ENCODE peak calls at places on chromosome 2, in nine cellular contexts. A is Panc1; N is stomach; T is AG09319; B is ovary; K is lower lobe of right lung; W is natural killer cell; L is IMR-90; M is CD4-positive, alpha-beta T cell. I is an unnamed sample.

GRCh38 chr2:98049991-98050519 is 36.9 kb upstream of the VWA3B start:
- DNase-seq in W (no peak), A (no peak), K (no peak), M (no peak), L (no peak), B (no peak), T (no peak), N (no peak), I (no peak)

GRCh38 chr2:129892360-129892759 is 87.1 kb upstream of the RAB6C start:
- DNase-seq in M (no peak), L (no peak), A (no peak), N (peak), T (no peak), W (no peak), B (no peak), K (no peak), I (no peak)

GRCh38 chr2:224882291-224883171 is 159.7 kb downstream of the DOCK10 start:
- DNase-seq in L (peak), B (no peak), A (no peak), N (no peak), K (no peak), M (no peak), W (no peak), T (peak), I (no peak)

GRCh38 chr2:75153221-75153620 is 46.1 kb downstream of the TACR1 start:
- DNase-seq in B (no peak), A (no peak), W (no peak), T (no peak), K (no peak), L (no peak), M (no peak), N (no peak), I (no peak)

GRCh38 chr2:47249427-47249826 is 94.3 kb upstream of the STPG4 start:
- DNase-seq in M (no peak), W (no peak), K (no peak), B (no peak), L (no peak), N (no peak), T (no peak), A (no peak), I (no peak)

GRCh38 chr2:240742602-240743095 is 51.0 kb downstream of the AQP12A start:
- DNase-seq in N (no peak), B (no peak), A (no peak), W (no peak), L (no peak), T (no peak), M (no peak), K (no peak), I (no peak)

GRCh38 chr2:229300814-229301213 is 29.7 kb upstream of the PID1 start:
- DNase-seq in M (no peak), K (no peak), B (no peak), A (no peak), N (no peak), W (no peak), T (no peak), L (no peak), I (peak)

GRCh38 chr2:16080071-16080470 is 139.7 kb downstream of the MYCN start:
- DNase-seq in K (no peak), N (no peak), T (no peak), W (no peak), L (no peak), B (no peak), M (no peak), A (no peak), I (no peak)

GRCh38 chr2:191927991-191928390 is 81.1 kb upstream of the CAVIN2 start:
- DNase-seq in T (peak), A (no peak), L (peak), B (no peak), M (no peak), K (no peak), W (no peak), N (no peak), I (no peak)

GRCh38 chr2:47653909-47654789 is 128.8 kb upstream of the MSH6 start:
- DNase-seq in M (no peak), T (no peak), N (no peak), W (no peak), A (no peak), K (no peak), L (peak), B (peak), I (no peak)

GRCh38 chr2:59974051-59974766 is 579.2 kb downstream of the BCL11A start:
- DNase-seq in M (no peak), N (no peak), T (no peak), A (no peak), B (no peak), L (no peak), W (no peak), K (no peak), I (no peak)

GRCh38 chr2:149329068-149329467 is 1.3 kb upstream of the LYPD6 start:
- DNase-seq in W (no peak), A (no peak), M (no peak), L (no peak), N (no peak), B (no peak), T (no peak), K (no peak), I (no peak)

GRCh38 chr2:15984367-15985255 is 44.3 kb downstream of the MYCN start:
- DNase-seq in A (no peak), L (no peak), W (no peak), T (no peak), K (no peak), N (no peak), M (no peak), B (no peak), I (no peak)

GRCh38 chr2:109470121-109470921 is 143.4 kb downstream of the SEPTIN10 start:
- DNase-seq in T (no peak), L (peak), N (no peak), K (peak), M (no peak), W (no peak), A (no peak), B (no peak), I (no peak)

GRCh38 chr2:128354731-128355470 is 36.2 kb upstream of the HS6ST1 start:
- DNase-seq in M (no peak), L (peak), B (no peak), A (no peak), N (no peak), W (no peak), T (no peak), K (no peak), I (no peak)
- TF ChIP-seq CTCF in M (no peak), L (peak), B (no peak), A (no peak), N (no peak), W (no peak), T (peak), K (no peak), I (no peak)

DNA sequence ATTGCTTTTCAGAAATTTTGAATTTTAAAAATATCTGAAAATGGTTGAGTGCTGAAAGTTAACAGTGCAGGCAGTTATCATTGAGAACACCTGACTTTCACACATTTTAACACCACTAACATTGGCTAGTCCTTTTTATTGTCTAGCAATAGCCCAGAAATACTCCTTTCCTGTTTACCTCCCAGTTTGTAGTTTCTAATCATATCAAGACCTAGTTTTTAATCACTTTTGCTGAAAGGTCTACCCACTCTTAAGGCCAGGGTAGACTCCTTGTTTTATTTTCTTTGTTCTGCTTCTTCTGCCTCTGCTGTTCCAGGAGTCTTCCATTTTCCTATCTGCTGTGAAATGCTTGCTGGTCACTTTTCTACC is 72.1 kb downstream of the UBE2E3 start:
- DNase-seq in T (no peak), B (no peak), W (no peak), K (no peak), L (no peak), N (no peak), M (no peak), A (no peak), I (no peak)
- TF ChIP-seq CTCF in T (no peak), B (no peak), W (no peak), K (no peak), L (no peak), N (no peak), M (no peak), A (no peak), I (no peak)

GRCh38 chr2:201158111-201158929 is 24.6 kb upstream of the CASP10 start:
- DNase-seq in L (peak), K (peak), W (no peak), A (peak), N (peak), M (peak), T (peak), B (peak), I (peak)
- TF ChIP-seq CTCF in L (peak), K (peak), W (peak), A (peak), N (peak), M (peak), T (peak), B (peak), I (peak)

GRCh38 chr2:118320640-118321039 is 232.4 kb downstream of the INSIG2 start:
- DNase-seq in K (no peak), B (no peak), M (no peak), W (no peak), L (no peak), A (no peak), T (no peak), N (no peak), I (no peak)

GRCh38 chr2:118325556-118325955 is 237.3 kb downstream of the INSIG2 start:
- DNase-seq in A (no peak), L (no peak), K (no peak), B (no peak), N (no peak), W (no peak), M (no peak), T (no peak), I (no peak)

GRCh38 chr2:118322381-118322780 is 234.1 kb downstream of the INSIG2 start:
- DNase-seq in L (no peak), W (no peak), N (no peak), B (no peak), A (no peak), T (no peak), K (no peak), M (no peak), I (no peak)

GRCh38 chr2:118319271-118319684 is 231.0 kb downstream of the INSIG2 start:
- DNase-seq in W (no peak), B (no peak), L (no peak), N (no peak), T (no peak), M (no peak), K (no peak), A (no peak), I (no peak)

DNA sequence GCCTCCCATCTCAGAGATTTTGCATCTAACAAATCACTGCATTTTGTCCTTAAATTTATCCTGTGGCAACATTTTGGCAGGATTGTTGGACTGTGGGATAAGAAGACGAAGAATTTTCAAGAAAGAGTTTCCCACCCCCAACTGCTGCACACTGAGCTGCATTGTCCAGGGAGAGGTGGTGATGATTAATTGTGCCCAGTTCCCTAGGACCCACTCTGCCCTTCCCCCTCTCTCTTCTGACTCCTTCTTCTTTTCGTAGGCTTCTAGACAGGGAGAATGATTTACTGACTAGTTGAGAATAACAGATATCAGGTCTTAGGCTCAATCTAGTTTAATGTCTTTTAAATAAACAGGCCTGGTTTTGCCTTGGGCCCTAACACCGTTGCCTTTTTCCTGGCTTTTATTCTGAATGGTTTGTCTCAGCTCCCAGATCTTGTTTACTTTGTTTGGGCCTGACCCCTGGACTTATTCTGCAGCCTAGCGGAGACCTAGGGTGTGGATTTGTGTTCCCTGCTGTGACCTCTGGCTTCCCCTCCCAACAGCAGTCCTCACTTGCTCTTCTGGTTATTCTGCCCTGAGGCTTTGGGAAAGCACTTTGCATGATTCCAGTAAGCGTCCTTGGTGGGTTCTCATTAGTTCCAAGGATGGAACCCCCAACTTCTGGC is 233.3 kb downstream of the INSIG2 start:
- DNase-seq in L (no peak), T (no peak), K (no peak), M (no peak), N (no peak), B (no peak), W (no peak), A (no peak), I (no peak)
- TF ChIP-seq CTCF in L (no peak), T (no peak), K (no peak), M (no peak), N (no peak), B (no peak), W (no peak), A (no peak), I (no peak)

GRCh38 chr2:196639180-196640030 is at the start of gene CCDC150:
- DNase-seq in N (peak), W (peak), M (peak), K (peak), T (peak), A (peak), L (peak), B (peak), I (peak)

GRCh38 chr2:196635156-196635555 is 4.4 kb upstream of the CCDC150 start:
- DNase-seq in N (no peak), W (no peak), T (no peak), A (no peak), B (no peak), M (no peak), K (no peak), L (no peak), I (no peak)

GRCh38 chr2:196638765-196639164 is 750 bp upstream of the CCDC150 start:
- DNase-seq in M (no peak), T (no peak), B (no peak), A (no peak), K (no peak), N (no peak), W (no peak), L (no peak), I (no peak)

DNA sequence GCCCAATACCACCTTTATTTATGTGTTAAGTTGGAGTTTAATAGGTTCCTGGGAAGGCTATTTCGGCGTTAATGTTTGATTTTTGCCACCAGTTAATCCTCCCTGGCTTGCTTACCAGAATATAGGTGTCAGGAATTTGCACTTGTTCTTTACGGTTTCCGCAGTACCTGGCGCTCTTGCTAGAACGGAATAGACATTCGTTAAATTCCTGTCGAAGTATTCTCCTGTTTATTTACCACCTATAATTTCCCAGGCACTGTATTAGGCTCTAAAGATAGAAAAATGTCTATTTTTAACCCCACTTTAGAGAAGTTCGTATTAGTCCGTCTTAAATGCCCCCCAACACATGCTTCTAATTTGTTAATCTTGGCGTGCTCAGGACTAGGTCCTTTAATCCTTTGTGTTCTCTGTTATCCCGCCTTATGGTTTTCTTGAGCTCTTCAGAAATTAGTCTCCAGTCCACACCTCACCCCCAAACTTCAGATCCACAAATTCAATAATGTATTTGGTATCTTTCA is 575 bp downstream of the CCDC150 start:
- DNase-seq in A (no peak), L (no peak), K (no peak), N (no peak), T (no peak), W (no peak), B (no peak), M (no peak), I (no peak)
- TF ChIP-seq CTCF in A (peak), L (no peak), K (no peak), N (no peak), T (no peak), W (no peak), B (no peak), M (no peak), I (no peak)

DNA sequence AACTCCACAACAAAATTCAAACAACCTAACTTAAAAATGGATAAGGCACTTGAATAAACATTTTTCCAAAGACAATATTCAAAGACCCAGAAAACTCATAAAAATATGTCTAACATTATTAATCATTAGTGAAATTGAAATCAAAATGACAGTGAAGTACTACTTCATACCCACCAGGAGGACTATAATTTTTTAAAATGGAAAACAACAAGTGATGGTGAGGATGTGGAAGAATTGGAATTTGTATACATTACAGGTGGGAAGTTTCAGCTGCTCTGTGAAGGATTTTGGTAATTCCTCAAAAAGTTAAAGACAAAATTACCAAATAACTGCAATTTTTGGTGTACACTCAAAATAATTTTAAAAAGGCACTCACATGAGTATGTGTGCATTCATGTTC is 920.0 kb downstream of the TDRD15 start:
- DNase-seq in B (no peak), W (no peak), T (no peak), L (no peak), M (no peak), K (no peak), N (no peak), A (no peak), I (no peak)
- TF ChIP-seq CTCF in B (no peak), W (no peak), T (no peak), L (no peak), M (no peak), K (no peak), N (no peak), A (no peak), I (no peak)

GRCh38 chr2:43224131-43224570 is 2.3 kb downstream of the ZFP36L2 start:
- DNase-seq in K (peak), B (peak), M (peak), N (peak), A (no peak), W (peak), L (peak), T (no peak), I (no peak)
- TF ChIP-seq CTCF in K (peak), B (no peak), M (peak), N (no peak), A (peak), W (no peak), L (peak), T (peak), I (no peak)

GRCh38 chr2:193690572-193690971 is 1495.8 kb upstream of the TMEFF2 start:
- DNase-seq in B (no peak), N (no peak), T (no peak), W (no peak), K (no peak), L (no peak), A (no peak), M (no peak), I (no peak)
- TF ChIP-seq CTCF in B (no peak), N (no peak), T (no peak), W (no peak), K (no peak), L (no peak), A (no peak), M (no peak), I (no peak)

GRCh38 chr2:195592101-195592500 is 64.9 kb upstream of the SLC39A10 start:
- DNase-seq in N (no peak), K (no peak), B (no peak), L (no peak), W (no peak), T (no peak), A (no peak), M (no peak), I (no peak)
- TF ChIP-seq CTCF in N (no peak), K (no peak), B (no peak), L (no peak), W (no peak), T (no peak), A (no peak), M (no peak), I (no peak)

GRCh38 chr2:88903744-88904353 is 212.4 kb downstream of the RPIA start:
- DNase-seq in W (no peak), T (no peak), N (no peak), A (no peak), L (peak), K (no peak), M (no peak), B (no peak), I (no peak)
- TF ChIP-seq CTCF in W (peak), T (peak), N (peak), A (peak), L (peak), K (peak), M (peak), B (no peak), I (peak)

I was measured in CD14-positive monocyte.